ENCODE peak calls at places on chromosome 4, in nine cellular contexts. O is amniotic stem cell; J is effector CD4-positive, alpha-beta T cell; G is endodermal cell; P is anterior cingulate cortex; E is A549; R is NCI-H2081 treated with DMSO at 0.1 percent for 48 hours; A is astrocyte of the spinal cord; N is RPMI7951. Z is an unnamed sample.
A peak's percentile ranks its signal among the peaks of the same experiment; 100 is the strongest.

GRCh38 chr4:5980436-5981155 is 37.6 kb downstream of the C4orf50 start:
- DNase-seq in J (no peak), N (no peak), A (no peak), E (peak; percentile 14), G (peak; percentile 44), P (no peak), O (no peak), R (no peak), Z (no peak)

GRCh38 chr4:113645771-113646455 is 115.6 kb downstream of the CAMK2D start:
- DNase-seq in O (no peak), A (peak; percentile 75), G (peak; percentile 66), P (no peak), R (no peak), E (peak; percentile 94), N (peak; percentile 82), J (no peak), Z (no peak)

GRCh38 chr4:57309658-57310057 is 199.5 kb upstream of the IGFBP7 start:
- DNase-seq in P (no peak), G (no peak), A (no peak), R (no peak), N (no peak), E (no peak), O (no peak), J (no peak), Z (no peak)

GRCh38 chr4:58301384-58301783 is 1191.2 kb upstream of the IGFBP7 start:
- DNase-seq in G (peak; percentile 45), E (peak; percentile 36), P (no peak), A (peak; percentile 8), R (no peak), O (no peak), N (no peak), J (no peak), Z (no peak)

GRCh38 chr4:12488672-12489071 is 995.5 kb downstream of the RAB28 start:
- DNase-seq in R (no peak), J (no peak), G (peak; percentile 44), N (no peak), A (no peak), E (no peak), O (no peak), P (no peak), Z (no peak)

GRCh38 chr4:43113196-43113595 is 220.7 kb downstream of the GRXCR1 start:
- DNase-seq in N (no peak), P (no peak), E (no peak), G (peak; percentile 50), A (no peak), R (no peak), J (no peak), O (no peak), Z (no peak)

GRCh38 chr4:120760047-120760446 is 162.5 kb downstream of the PRDM5 start:
- DNase-seq in O (no peak), G (no peak), N (no peak), R (no peak), E (no peak), A (no peak), J (no peak), P (no peak), Z (no peak)

GRCh38 chr4:147096667-147097604 is 151.3 kb upstream of the TTC29 start:
- DNase-seq in N (peak; percentile 46), J (no peak), R (no peak), G (no peak), O (no peak), A (peak; percentile 73), E (peak; percentile 44), P (no peak), Z (no peak)

GRCh38 chr4:53489279-53489889 is 101.9 kb downstream of the LNX1 start:
- DNase-seq in O (no peak), A (peak; percentile 59), P (no peak), G (no peak), R (no peak), N (peak; percentile 70), E (peak; percentile 32), J (no peak), Z (no peak)

GRCh38 chr4:59094505-59094904 is 1984.3 kb upstream of the IGFBP7 start:
- DNase-seq in N (no peak), R (no peak), A (no peak), J (no peak), O (no peak), E (no peak), P (no peak), G (peak; percentile 48), Z (no peak)

GRCh38 chr4:23006756-23007155 is 314.0 kb downstream of the GBA3 start:
- DNase-seq in O (no peak), N (peak; percentile 39), G (no peak), P (no peak), J (no peak), E (no peak), A (peak; percentile 77), R (no peak), Z (no peak)

GRCh38 chr4:142474398-142475087 is 371.6 kb downstream of the INPP4B start:
- DNase-seq in P (no peak), E (peak; percentile 68), N (peak; percentile 29), J (no peak), G (no peak), O (no peak), A (no peak), R (no peak), Z (no peak)